ENCODE peak calls at places on chromosomes 7 and 10, in nine cellular contexts. H is uterus, S is heart right ventricle, Y is AG04450, I is HL-60, V is cardiac muscle cell, E is GM10248, C is endodermal cell, O is endothelial cell. K is an unnamed sample.

GRCh38 chr7:381211-382117 is 91.5 kb downstream of the FOXL3 start:
- DNase-seq in Y (no peak), H (peak; percentile 9), S (no peak), C (peak; percentile 25), E (no peak), I (no peak), V (no peak), O (no peak), K (no peak)

GRCh38 chr7:155001756-155002410 is 1.0 kb downstream of the PAXIP1 start:
- DNase-seq in C (no peak), O (no peak), I (no peak), H (no peak), Y (no peak), V (peak; percentile 3), E (peak; percentile 31), S (no peak), K (no peak)

GRCh38 chr10:48811917-48812316 is 127.2 kb downstream of the WDFY4 start:
- DNase-seq in S (no peak), O (no peak), I (no peak), E (no peak), Y (no peak), H (no peak), C (no peak), V (no peak), K (no peak)

GRCh38 chr7:118281196-118281595 is 56.7 kb downstream of the ANKRD7 start:
- DNase-seq in V (no peak), C (no peak), S (no peak), H (no peak), Y (no peak), E (no peak), O (no peak), I (no peak), K (no peak)

GRCh38 chr10:100739516-100740368 is 5.6 kb upstream of the PAX2 start:
- DNase-seq in I (no peak), E (no peak), V (no peak), O (no peak), C (peak; percentile 89), H (no peak), Y (no peak), S (no peak), K (no peak)

GRCh38 chr7:142385528-142386340 is 127.9 kb upstream of the PRSS58 start:
- DNase-seq in I (peak; percentile 87), E (peak; percentile 47), H (no peak), C (peak; percentile 85), O (peak; percentile 61), V (peak; percentile 84), Y (peak; percentile 33), S (peak; percentile 31), K (no peak)

GRCh38 chr7:47452715-47453092 is 129.2 kb downstream of the TNS3 start:
- DNase-seq in Y (no peak), H (no peak), E (no peak), O (no peak), I (no peak), C (no peak), V (no peak), S (no peak), K (no peak)

GRCh38 chr7:149147730-149148653 is 739 bp downstream of the ZNF398 start:
- DNase-seq in Y (no peak), E (peak; percentile 70), H (peak; percentile 35), C (peak; percentile 81), I (peak; percentile 29), S (peak; percentile 62), O (peak; percentile 40), V (peak; percentile 53), K (peak; percentile 57)

GRCh38 chr7:44665531-44666213 is 59.2 kb downstream of the OGDH start:
- DNase-seq in C (no peak), O (no peak), H (no peak), V (peak; percentile 82), I (no peak), Y (peak; percentile 27), E (no peak), S (no peak), K (no peak)

GRCh38 chr7:70834424-70834823 is 297.5 kb upstream of the GALNT17 start:
- DNase-seq in S (no peak), H (no peak), O (no peak), Y (no peak), C (no peak), V (no peak), E (no peak), I (no peak), K (no peak)

GRCh38 chr10:29620112-29620690 is 14.6 kb downstream of the SVIL start:
- DNase-seq in I (no peak), V (no peak), Y (no peak), S (no peak), O (no peak), C (peak; percentile 16), H (no peak), E (no peak), K (no peak)

GRCh38 chr10:29616542-29616941 is 18.2 kb downstream of the SVIL start:
- DNase-seq in V (no peak), S (no peak), C (peak; percentile 7), Y (no peak), I (no peak), E (no peak), O (no peak), H (no peak), K (no peak)

GRCh38 chr10:29619273-29619672 is 15.5 kb downstream of the SVIL start:
- DNase-seq in H (no peak), V (peak; percentile 46), S (no peak), I (no peak), Y (peak; percentile 49), O (no peak), C (no peak), E (no peak), K (no peak)

GRCh38 chr10:29617880-29618340 is 16.9 kb downstream of the SVIL start:
- DNase-seq in Y (no peak), I (no peak), E (no peak), V (peak; percentile 35), O (no peak), C (peak; percentile 53), S (no peak), H (peak; percentile 68), K (no peak)

GRCh38 chr10:29618341-29619171 is 16.2 kb downstream of the SVIL start:
- DNase-seq in H (peak; percentile 55), I (no peak), O (no peak), V (peak; percentile 29), Y (no peak), S (no peak), E (no peak), C (peak; percentile 70), K (peak; percentile 40)
- TF ChIP-seq CTCF in H (no peak), I (no peak), O (no peak), V (no peak), Y (no peak), S (no peak), E (no peak), C (no peak), K (no peak)

GRCh38 chr10:44990965-44991364 is 9.8 kb upstream of the ZNF22 start:
- DNase-seq in S (peak; percentile 11), I (no peak), H (no peak), C (peak; percentile 48), E (no peak), Y (no peak), V (no peak), O (no peak), K (no peak)

GRCh38 chr10:44989621-44990301 is 11.0 kb upstream of the ZNF22 start:
- DNase-seq in C (no peak), I (no peak), O (no peak), Y (no peak), V (no peak), S (peak; percentile 58), H (no peak), E (no peak), K (no peak)

GRCh38 chr10:44988957-44989620 is 10.5 kb upstream of the DEPP1 start:
- DNase-seq in C (peak; percentile 46), S (no peak), E (no peak), O (no peak), H (no peak), Y (no peak), I (no peak), V (no peak), K (no peak)

GRCh38 chr10:44991571-44991970 is 9.2 kb upstream of the ZNF22 start:
- DNase-seq in I (no peak), V (no peak), H (peak; percentile 48), S (peak; percentile 43), O (peak; percentile 3), C (peak; percentile 20), E (no peak), Y (no peak), K (no peak)

DNA sequence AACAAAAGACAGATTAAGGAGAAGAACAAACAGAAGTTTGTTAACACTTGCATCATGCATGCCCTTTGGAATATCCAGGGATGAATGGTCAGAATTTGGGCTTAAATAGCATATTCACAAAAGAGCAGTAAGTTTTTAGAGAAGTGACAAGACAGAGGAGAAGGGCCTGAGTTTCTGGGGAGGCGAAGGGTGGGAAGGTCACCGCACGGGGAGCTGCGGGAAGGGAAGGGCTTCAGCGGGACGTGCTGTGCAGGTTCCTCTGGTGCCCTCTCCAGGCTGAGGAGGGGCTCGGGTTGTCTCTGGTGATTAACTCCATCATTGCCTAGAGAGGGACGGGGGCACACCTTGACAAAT is 10.4 kb upstream of the ZNF22 start:
- DNase-seq in I (no peak), H (no peak), Y (no peak), E (no peak), O (peak; percentile 58), C (peak; percentile 88), S (peak; percentile 42), V (no peak), K (no peak)
- TF ChIP-seq CTCF in I (no peak), H (no peak), Y (peak; percentile 34), E (peak; percentile 28), O (no peak), C (peak; percentile 82), S (peak; percentile 36), V (peak; percentile 29), K (peak; percentile 62)

GRCh38 chr10:24723788-24724380 is at the start of gene ARHGAP21:
- DNase-seq in C (peak; percentile 86), O (peak; percentile 63), V (peak; percentile 85), I (no peak), Y (no peak), S (peak; percentile 78), E (peak; percentile 70), H (peak; percentile 76), K (peak; percentile 81)
- TF ChIP-seq CTCF in C (no peak), O (no peak), V (peak; percentile 9), I (no peak), Y (no peak), S (peak; percentile 9), E (no peak), H (no peak), K (peak; percentile 9)

GRCh38 chr7:33901847-33902246 is 3.5 kb upstream of the BMPER start:
- DNase-seq in V (no peak), Y (no peak), O (no peak), S (no peak), C (peak; percentile 65), E (no peak), H (no peak), I (no peak), K (no peak)

GRCh38 chr7:33905389-33906032 is at the start of gene BMPER:
- DNase-seq in E (peak; percentile 17), I (no peak), C (peak; percentile 92), H (peak; percentile 43), Y (no peak), O (peak; percentile 47), S (peak; percentile 28), V (no peak), K (peak; percentile 18)

GRCh38 chr7:33904680-33905388 is 505 bp upstream of the BMPER start:
- DNase-seq in V (peak; percentile 74), H (peak; percentile 56), Y (no peak), I (no peak), S (peak; percentile 45), C (peak; percentile 84), E (peak; percentile 33), O (peak; percentile 45), K (peak; percentile 23)

GRCh38 chr7:33906697-33907096 is 1.4 kb downstream of the BMPER start:
- DNase-seq in O (no peak), E (no peak), C (no peak), I (no peak), S (no peak), V (no peak), Y (no peak), H (no peak), K (no peak)

GRCh38 chr7:33903770-33904679 is 1.3 kb upstream of the BMPER start:
- DNase-seq in V (peak; percentile 72), S (peak; percentile 40), I (no peak), E (peak; percentile 16), O (peak; percentile 38), Y (no peak), C (peak; percentile 84), H (peak; percentile 59), K (peak; percentile 41)
- TF ChIP-seq CTCF in V (no peak), S (no peak), I (no peak), E (no peak), O (no peak), Y (no peak), C (no peak), H (no peak), K (no peak)

K was measured in left ventricle myocardium inferior.